ENCODE peak calls at places on chromosomes 3 and 15, in nine cellular contexts. H is uterus; V is dorsolateral prefrontal cortex; M is thoracic aorta; U is neural progenitor cell; O is CD4-positive, alpha-beta memory T cell; A is Panc1; K is heart left ventricle; X is left lung. R is an unnamed sample.

GRCh38 chr3:105367406-105368213 is 901 bp downstream of the ALCAM start:
- DNase-seq in H (peak), V (peak), M (no peak), U (peak), O (peak), A (no peak), K (peak), X (peak), R (peak)

GRCh38 chr15:89500397-89501270 is 4.3 kb upstream of the RHCG start:
- DNase-seq in H (no peak), V (no peak), M (no peak), U (no peak), O (no peak), A (no peak), K (no peak), X (no peak), R (no peak)

GRCh38 chr3:53817211-53817610 is 29.0 kb downstream of the CHDH start:
- DNase-seq in H (no peak), V (peak), M (no peak), U (no peak), O (no peak), A (no peak), K (no peak), X (no peak), R (no peak)

GRCh38 chr15:39598958-39599845 is 18.3 kb downstream of the THBS1 start:
- DNase-seq in H (no peak), V (no peak), M (no peak), U (no peak), O (no peak), A (no peak), K (no peak), X (no peak), R (no peak)

GRCh38 chr3:45443459-45443858 is 55.1 kb downstream of the LARS2 start:
- DNase-seq in H (no peak), V (no peak), M (no peak), U (no peak), O (no peak), A (no peak), K (no peak), X (no peak), R (no peak)

GRCh38 chr3:15578272-15578671 is 23.1 kb downstream of the HACL1 start:
- DNase-seq in H (no peak), V (no peak), M (no peak), U (no peak), O (no peak), A (no peak), K (no peak), X (no peak), R (no peak)

GRCh38 chr3:147419062-147419701 is 10.0 kb downstream of the ZIC1 start:
- DNase-seq in H (no peak), V (peak), M (no peak), U (peak), O (no peak), A (no peak), K (no peak), X (no peak), R (no peak)

GRCh38 chr3:194772241-194773000 is 86.7 kb downstream of the FAM43A start:
- DNase-seq in H (no peak), V (peak), M (no peak), U (no peak), O (no peak), A (no peak), K (no peak), X (no peak), R (no peak)

GRCh38 chr15:25022233-25022632 is 67.4 kb downstream of the SNRPN start:
- DNase-seq in H (no peak), V (no peak), M (no peak), U (no peak), O (no peak), A (no peak), K (no peak), X (no peak), R (no peak)

GRCh38 chr3:98188553-98188952 is 22.1 kb downstream of the OR5H15 start:
- DNase-seq in H (no peak), V (no peak), M (no peak), U (peak), O (peak), A (no peak), K (no peak), X (no peak), R (no peak)

GRCh38 chr15:66621491-66622467 is 56.0 kb upstream of the LCTL start:
- DNase-seq in H (no peak), V (no peak), M (no peak), U (peak), O (no peak), A (no peak), K (no peak), X (no peak), R (peak)

GRCh38 chr15:85440451-85440850 is 60.0 kb downstream of the AKAP13 start:
- DNase-seq in H (no peak), V (no peak), M (no peak), U (no peak), O (no peak), A (no peak), K (no peak), X (no peak), R (no peak)

GRCh38 chr3:150296123-150296750 is 111.9 kb upstream of the TSC22D2 start:
- DNase-seq in H (no peak), V (no peak), M (no peak), U (no peak), O (no peak), A (no peak), K (no peak), X (no peak), R (no peak)

GRCh38 chr3:104632947-104633346 is 733.8 kb upstream of the ALCAM start:
- DNase-seq in H (no peak), V (no peak), M (no peak), U (no peak), O (no peak), A (no peak), K (no peak), X (no peak), R (no peak)

DNA sequence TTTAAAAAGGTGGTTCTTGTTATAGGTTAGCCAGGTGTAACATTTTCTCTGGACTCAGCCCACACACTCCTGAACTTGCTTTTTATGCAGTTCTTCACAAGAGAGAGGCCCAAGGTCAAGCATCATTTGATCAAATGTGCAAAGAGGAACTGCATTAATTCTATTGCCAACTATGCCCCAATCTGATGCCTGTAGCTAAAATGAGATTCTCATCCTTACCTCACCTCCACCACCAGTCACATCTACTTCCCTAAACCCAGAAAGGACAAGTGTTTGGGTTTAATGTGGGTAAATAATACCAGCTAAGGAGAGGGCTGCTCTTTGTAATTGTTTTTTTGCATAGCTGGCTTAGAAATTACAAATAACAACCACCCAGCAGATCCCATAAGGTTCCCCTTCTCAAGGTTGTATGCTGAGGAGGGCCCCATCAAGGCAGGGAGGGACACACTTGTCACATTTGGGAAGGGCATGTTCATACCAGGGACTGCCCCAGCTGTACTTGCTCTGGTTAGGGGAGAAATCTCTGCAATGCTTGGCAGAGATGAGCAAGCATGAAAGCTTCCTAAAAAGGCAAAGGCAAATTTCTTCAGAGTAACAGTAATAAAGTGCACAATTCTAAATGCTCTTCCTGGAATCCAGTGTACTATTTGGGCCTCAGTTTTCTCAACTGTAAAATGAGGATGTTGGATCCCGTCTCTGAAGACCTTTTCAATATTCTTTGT is 76.2 kb downstream of the TGFBR2 start:
- DNase-seq in H (no peak), V (no peak), M (no peak), U (no peak), O (no peak), A (no peak), K (no peak), X (no peak), R (no peak)
- H3K27ac ChIP-seq in H (peak), V (no peak), M (peak), U (no peak), O (no peak), A (peak), K (peak), X (peak), R (no peak)

GRCh38 chr3:129614927-129615363 is 8.5 kb upstream of the PLXND1 start:
- DNase-seq in H (no peak), V (peak), M (no peak), U (no peak), O (no peak), A (no peak), K (peak), X (peak), R (peak)
- H3K27ac ChIP-seq in H (peak), V (no peak), M (peak), U (no peak), O (no peak), A (no peak), K (peak), X (peak), R (no peak)

GRCh38 chr3:69390771-69391170 is 4.9 kb upstream of the FRMD4B start:
- DNase-seq in H (no peak), V (no peak), M (no peak), U (no peak), O (no peak), A (no peak), K (no peak), X (no peak), R (no peak)

GRCh38 chr3:69392850-69393249 is 7.0 kb upstream of the FRMD4B start:
- DNase-seq in H (no peak), V (no peak), M (no peak), U (no peak), O (no peak), A (no peak), K (no peak), X (no peak), R (no peak)

GRCh38 chr3:69392415-69392814 is 6.5 kb upstream of the FRMD4B start:
- DNase-seq in H (no peak), V (no peak), M (no peak), U (no peak), O (no peak), A (no peak), K (no peak), X (no peak), R (no peak)

GRCh38 chr3:69389520-69390248 is 3.8 kb upstream of the FRMD4B start:
- DNase-seq in H (no peak), V (no peak), M (no peak), U (no peak), O (no peak), A (no peak), K (no peak), X (no peak), R (no peak)

DNA sequence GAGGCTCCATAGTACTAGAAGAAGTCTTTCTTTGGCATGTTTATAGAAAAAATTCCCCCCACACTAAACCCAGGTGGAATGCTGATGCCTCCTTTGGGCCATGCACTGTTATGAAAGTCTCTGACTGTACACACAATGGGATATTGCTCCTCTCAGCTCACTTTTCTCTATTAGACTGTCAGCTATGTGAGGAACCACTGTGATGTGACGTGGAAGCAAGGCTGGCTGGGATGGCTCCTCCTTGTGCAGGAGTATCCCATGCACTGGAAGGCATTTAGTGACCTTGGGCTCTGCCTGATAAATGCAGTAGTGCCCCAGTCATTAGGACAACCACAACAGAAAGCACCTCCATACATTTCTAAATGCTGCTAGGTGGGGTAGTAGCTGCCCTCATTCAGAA is 5.7 kb upstream of the FRMD4B start:
- DNase-seq in H (no peak), V (no peak), M (no peak), U (no peak), O (no peak), A (no peak), K (no peak), X (no peak), R (no peak)
- H3K27ac ChIP-seq in H (no peak), V (no peak), M (no peak), U (no peak), O (no peak), A (no peak), K (no peak), X (no peak), R (no peak)

GRCh38 chr3:57959407-57960173 is 48.6 kb upstream of the FLNB start:
- DNase-seq in H (peak), V (no peak), M (no peak), U (no peak), O (no peak), A (no peak), K (peak), X (no peak), R (no peak)
- H3K27ac ChIP-seq in H (peak), V (no peak), M (no peak), U (no peak), O (no peak), A (no peak), K (peak), X (peak), R (no peak)

DNA sequence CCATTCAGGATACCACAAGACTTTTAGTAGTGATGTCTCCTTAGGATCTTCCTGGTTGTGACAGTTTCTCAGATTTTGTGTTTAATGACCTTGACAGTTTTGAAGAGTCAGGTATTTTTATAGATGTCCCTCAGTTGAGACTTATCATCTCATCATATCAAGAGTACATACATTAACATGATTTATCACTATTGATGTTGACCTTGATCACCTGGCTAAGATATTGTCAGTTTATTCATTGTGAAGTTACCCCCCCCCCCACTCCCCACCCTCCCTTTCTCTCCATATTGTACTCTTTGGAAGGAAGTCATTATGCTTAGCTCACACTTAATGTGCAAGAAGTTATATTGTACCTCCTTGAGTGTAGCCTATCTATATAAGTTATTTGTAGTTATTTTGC is 42.9 kb downstream of the MGA start:
- DNase-seq in H (no peak), V (no peak), M (no peak), U (no peak), O (no peak), A (no peak), K (no peak), X (no peak), R (no peak)
- H3K27ac ChIP-seq in H (no peak), V (no peak), M (no peak), U (no peak), O (no peak), A (no peak), K (no peak), X (no peak), R (no peak)

GRCh38 chr3:62647711-62648110 is 227.5 kb downstream of the CADPS start:
- DNase-seq in H (no peak), V (no peak), M (no peak), U (no peak), O (no peak), A (no peak), K (no peak), X (no peak), R (no peak)
- H3K27ac ChIP-seq in H (no peak), V (no peak), M (no peak), U (no peak), O (no peak), A (no peak), K (no peak), X (no peak), R (no peak)

GRCh38 chr15:83462953-83463433 is 15.9 kb downstream of the SH3GL3 start:
- DNase-seq in H (no peak), V (no peak), M (no peak), U (no peak), O (no peak), A (no peak), K (no peak), X (no peak), R (no peak)

GRCh38 chr15:83458396-83458795 is 11.3 kb downstream of the SH3GL3 start:
- DNase-seq in H (no peak), V (no peak), M (no peak), U (no peak), O (no peak), A (no peak), K (no peak), X (no peak), R (no peak)

GRCh38 chr15:83462026-83462425 is 14.9 kb downstream of the SH3GL3 start:
- DNase-seq in H (no peak), V (no peak), M (no peak), U (no peak), O (no peak), A (no peak), K (no peak), X (no peak), R (no peak)

GRCh38 chr15:83457149-83457548 is 10.0 kb downstream of the SH3GL3 start:
- DNase-seq in H (no peak), V (no peak), M (no peak), U (no peak), O (no peak), A (no peak), K (no peak), X (no peak), R (no peak)
- H3K27ac ChIP-seq in H (no peak), V (no peak), M (no peak), U (no peak), O (no peak), A (no peak), K (no peak), X (no peak), R (no peak)

GRCh38 chr15:83581381-83581780 is 72.5 kb upstream of the ADAMTSL3 start:
- DNase-seq in H (no peak), V (no peak), M (no peak), U (no peak), O (no peak), A (no peak), K (no peak), X (no peak), R (no peak)

GRCh38 chr15:83582386-83582785 is 71.5 kb upstream of the ADAMTSL3 start:
- DNase-seq in H (no peak), V (no peak), M (no peak), U (no peak), O (no peak), A (no peak), K (no peak), X (no peak), R (no peak)

DNA sequence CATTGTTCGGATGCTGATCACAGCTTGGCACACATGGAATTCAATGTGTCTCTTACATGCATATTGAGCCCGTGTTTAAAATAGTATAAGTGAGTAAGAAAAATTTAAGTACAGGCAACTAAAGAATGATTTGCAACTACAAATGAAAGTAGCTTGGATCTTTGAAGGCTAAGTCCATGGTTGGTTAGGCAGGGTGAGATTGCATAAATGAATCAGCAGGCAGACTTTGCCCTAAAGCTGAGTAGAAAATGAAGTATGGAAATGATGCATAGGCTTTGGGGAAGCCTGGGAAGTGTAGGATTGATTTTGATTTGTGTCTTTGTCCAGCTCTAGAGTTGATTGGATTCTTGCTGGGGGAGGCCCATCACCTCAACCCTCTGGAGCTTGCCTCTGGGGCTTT is 68.2 kb upstream of the ADAMTSL3 start:
- DNase-seq in H (no peak), V (no peak), M (no peak), U (no peak), O (no peak), A (no peak), K (no peak), X (no peak), R (no peak)
- H3K27ac ChIP-seq in H (no peak), V (no peak), M (no peak), U (no peak), O (no peak), A (no peak), K (no peak), X (no peak), R (no peak)

R was measured in pancreas.